ENCODE peak calls at places on chromosomes 7 and 10, in six cellular contexts. X, G, W, V, O and L are unnamed samples.

GRCh38 chr10:121536271-121536918 is 61.8 kb downstream of the FGFR2 start:
- DNase-seq in O (no peak), W (no peak), G (no peak), V (no peak), X (no peak), L (no peak)

GRCh38 chr10:130757271-130757670 is 554.2 kb downstream of the TCERG1L start:
- DNase-seq in O (no peak), G (no peak), X (no peak), W (peak; percentile 46), V (no peak), L (no peak)

GRCh38 chr10:58385784-58386112 is 538 bp downstream of the TFAM start:
- DNase-seq in W (no peak), V (peak; percentile 56), G (peak; percentile 9), X (peak; percentile 49), O (no peak), L (no peak)

GRCh38 chr10:21722209-21722608 is 188.2 kb downstream of the MLLT10 start:
- DNase-seq in O (no peak), W (no peak), G (no peak), V (no peak), X (no peak), L (no peak)

GRCh38 chr7:98772242-98772603 is 97.6 kb downstream of the TMEM130 start:
- DNase-seq in X (no peak), O (no peak), V (no peak), W (no peak), G (no peak), L (no peak)

GRCh38 chr10:97849101-97849490 is 547 bp upstream of the GOLGA7B start:
- DNase-seq in O (no peak), X (peak; percentile 58), V (no peak), G (no peak), W (no peak), L (no peak)

GRCh38 chr7:26365077-26365896 is 73.6 kb downstream of the SNX10 start:
- DNase-seq in O (no peak), V (peak; percentile 76), G (peak; percentile 12), W (no peak), X (peak; percentile 45), L (peak; percentile 53)

GRCh38 chr10:132677905-132678298 is 108.0 kb downstream of the NKX6-2 start:
- DNase-seq in W (peak; percentile 70), X (no peak), G (no peak), O (no peak), V (no peak), L (no peak)

GRCh38 chr10:114917927-114918672 is 19.9 kb upstream of the TRUB1 start:
- DNase-seq in O (no peak), V (peak; percentile 69), G (no peak), W (no peak), X (peak; percentile 63), L (no peak)

GRCh38 chr7:44971188-44971907 is 7.5 kb downstream of the MYO1G start:
- DNase-seq in G (no peak), X (no peak), V (no peak), O (no peak), W (peak; percentile 55), L (no peak)

GRCh38 chr10:6144609-6145413 is 56.0 kb downstream of the RBM17 start:
- DNase-seq in V (peak; percentile 88), W (peak; percentile 97), G (peak; percentile 86), X (peak; percentile 82), O (peak; percentile 92), L (peak; percentile 89)

GRCh38 chr10:10589540-10589939 is 428.1 kb upstream of the CELF2 start:
- DNase-seq in X (peak; percentile 45), W (no peak), V (peak; percentile 86), O (no peak), G (peak; percentile 10), L (no peak)

GRCh38 chr7:16421333-16422099 is at the start of gene CRPPA:
- DNase-seq in X (peak; percentile 74), O (peak; percentile 37), G (peak; percentile 40), W (peak; percentile 81), V (peak; percentile 52), L (peak; percentile 27)

GRCh38 chr10:72615985-72616384 is 9.9 kb downstream of the MICU1 start:
- DNase-seq in W (no peak), V (no peak), O (no peak), X (no peak), G (no peak), L (no peak)

GRCh38 chr10:43208147-43209063 is 58.5 kb downstream of the RASGEF1A start:
- DNase-seq in W (peak; percentile 80), G (no peak), O (peak; percentile 9), V (no peak), X (no peak), L (no peak)

GRCh38 chr10:21260793-21261149 is 264.7 kb downstream of the SKIDA1 start:
- DNase-seq in X (no peak), V (no peak), O (no peak), W (no peak), G (no peak), L (no peak)

GRCh38 chr10:20240643-20241042 is 424.4 kb downstream of the PLXDC2 start:
- DNase-seq in V (no peak), O (no peak), X (no peak), G (no peak), W (no peak), L (no peak)

GRCh38 chr7:33334349-33334748 is 205.0 kb downstream of the BBS9 start:
- DNase-seq in V (peak; percentile 14), O (no peak), G (no peak), W (no peak), X (no peak), L (no peak)

GRCh38 chr7:140260338-140260737 is 83.6 kb upstream of the KDM7A start:
- DNase-seq in G (no peak), X (no peak), V (no peak), W (no peak), O (no peak), L (no peak)

GRCh38 chr7:107560898-107561516 is 2.7 kb downstream of the COG5 start:
- DNase-seq in X (peak; percentile 68), G (no peak), W (no peak), O (no peak), V (no peak), L (no peak)

GRCh38 chr7:11153694-11154093 is 180.0 kb downstream of the PHF14 start:
- DNase-seq in G (no peak), V (peak; percentile 16), W (no peak), X (no peak), O (no peak), L (no peak)

GRCh38 chr7:121261207-121261884 is 67.5 kb upstream of the WNT16 start:
- DNase-seq in O (no peak), W (no peak), G (no peak), V (no peak), X (no peak), L (no peak)

GRCh38 chr10:36538945-36539586 is 586.3 kb upstream of the ANKRD30A start:
- DNase-seq in X (peak; percentile 21), W (no peak), V (peak; percentile 86), O (no peak), G (no peak), L (no peak)

GRCh38 chr7:143884978-143885559 is 16.9 kb downstream of the TCAF1 start:
- DNase-seq in G (no peak), X (peak; percentile 37), V (peak; percentile 79), W (peak; percentile 82), O (peak; percentile 34), L (peak; percentile 74)

GRCh38 chr7:139182363-139182762 is 48.7 kb upstream of the UBN2 start:
- DNase-seq in X (no peak), G (no peak), W (no peak), O (no peak), V (no peak), L (no peak)

GRCh38 chr7:84821671-84822534 is 365.0 kb downstream of the SEMA3D start:
- DNase-seq in G (no peak), V (no peak), O (no peak), X (no peak), W (no peak), L (no peak)

GRCh38 chr10:78774999-78775711 is 293.6 kb upstream of the ZMIZ1 start:
- DNase-seq in X (no peak), W (peak; percentile 76), O (no peak), G (no peak), V (peak; percentile 96), L (no peak)

GRCh38 chr10:101297901-101298451 is 56.0 kb upstream of the BTRC start:
- DNase-seq in G (peak; percentile 77), W (peak; percentile 84), X (peak; percentile 73), V (peak; percentile 36), O (peak; percentile 45), L (peak; percentile 73)

GRCh38 chr10:71008150-71008549 is 119.8 kb upstream of the PCBD1 start:
- DNase-seq in G (no peak), V (no peak), X (no peak), W (no peak), O (no peak), L (no peak)

GRCh38 chr10:104456817-104457657 is 103.4 kb downstream of the CFAP58 start:
- DNase-seq in V (no peak), G (no peak), W (no peak), X (no peak), O (no peak), L (no peak)

GRCh38 chr10:89283174-89283987 is 18.5 kb upstream of the IFIT2 start:
- DNase-seq in W (no peak), V (peak; percentile 61), G (no peak), O (no peak), X (no peak), L (no peak)

GRCh38 chr10:59108886-59109288 is 67.6 kb upstream of the PHYHIPL start:
- DNase-seq in O (no peak), G (no peak), V (no peak), X (no peak), W (no peak), L (no peak)

GRCh38 chr7:158259671-158260423 is 327.8 kb downstream of the PTPRN2 start:
- DNase-seq in X (no peak), O (no peak), W (no peak), V (no peak), G (no peak), L (no peak)

GRCh38 chr10:63466168-63466935 is 575 bp upstream of the JMJD1C start:
- DNase-seq in G (peak; percentile 13), W (no peak), O (peak; percentile 46), X (peak; percentile 49), V (peak; percentile 78), L (peak; percentile 56)

GRCh38 chr10:124313374-124313773 is 105.3 kb downstream of the OAT start:
- DNase-seq in O (no peak), X (no peak), V (no peak), G (no peak), W (peak; percentile 29), L (no peak)

GRCh38 chr10:96858038-96858705 is 26.1 kb downstream of the LCOR start:
- DNase-seq in O (no peak), V (peak; percentile 27), G (no peak), X (no peak), W (no peak), L (no peak)

GRCh38 chr10:88374392-88375145 is 208.5 kb downstream of the RNLS start:
- DNase-seq in G (no peak), X (no peak), V (no peak), O (no peak), W (no peak), L (no peak)